ENCODE peak calls at places on chromosome 6, in seven cellular contexts. C is astrocyte, Q is IMR-90, B is mesenchymal stem cell, M is A549, Z is HCT116, A is mesendoderm. D is an unnamed sample.

GRCh38 chr6:44704240-44705150 is 317.0 kb downstream of the CDC5L start:
- DNase-seq in C (no peak), Q (no peak), B (no peak), M (no peak), Z (no peak), A (no peak), D (no peak)

GRCh38 chr6:8958894-8959511 is 523.7 kb upstream of the SLC35B3 start:
- DNase-seq in C (peak; percentile 16), Q (peak; percentile 1), B (peak; percentile 45), M (no peak), Z (peak; percentile 83), A (no peak), D (no peak)

GRCh38 chr6:89298680-89299450 is 16.2 kb downstream of the GABRR2 start:
- DNase-seq in C (peak; percentile 62), Q (peak; percentile 84), B (peak; percentile 85), M (no peak), Z (peak; percentile 58), A (peak; percentile 12), D (no peak)

GRCh38 chr6:156395276-156395675 is 381.9 kb upstream of the ARID1B start:
- DNase-seq in C (no peak), Q (no peak), B (no peak), M (no peak), Z (no peak), A (no peak), D (no peak)

GRCh38 chr6:21111399-21111725 is 482.2 kb upstream of the SOX4 start:
- DNase-seq in C (no peak), Q (peak; percentile 1), B (no peak), M (no peak), Z (peak; percentile 21), A (peak; percentile 65), D (peak; percentile 37)

GRCh38 chr6:32109114-32109764 is at the start of gene TNXB:
- DNase-seq in C (no peak), Q (no peak), B (no peak), M (no peak), Z (no peak), A (no peak), D (no peak)

GRCh38 chr6:25173951-25174474 is 105.2 kb upstream of the CARMIL1 start:
- DNase-seq in C (peak; percentile 98), Q (peak; percentile 99), B (peak; percentile 97), M (peak; percentile 23), Z (peak; percentile 70), A (peak; percentile 24), D (no peak)

GRCh38 chr6:119353696-119354095 is 4.1 kb upstream of the MAN1A1 start:
- DNase-seq in C (no peak), Q (no peak), B (no peak), M (no peak), Z (no peak), A (no peak), D (peak; percentile 11)

GRCh38 chr6:57822896-57823358 is 505.5 kb downstream of the PRIM2 start:
- DNase-seq in C (no peak), Q (peak; percentile 48), B (no peak), M (no peak), Z (no peak), A (peak; percentile 92), D (peak; percentile 79)

GRCh38 chr6:168022488-168023321 is 25.2 kb downstream of the KIF25 start:
- DNase-seq in C (no peak), Q (no peak), B (no peak), M (no peak), Z (no peak), A (no peak), D (no peak)

GRCh38 chr6:139230421-139230840 is 61.4 kb downstream of the TXLNB start:
- DNase-seq in C (peak; percentile 51), Q (peak; percentile 46), B (peak; percentile 66), M (no peak), Z (no peak), A (peak; percentile 67), D (peak; percentile 30)

GRCh38 chr6:111540971-111541719 is 58.1 kb upstream of the REV3L start:
- DNase-seq in C (peak; percentile 20), Q (no peak), B (no peak), M (no peak), Z (no peak), A (no peak), D (no peak)

GRCh38 chr6:132464538-132465256 is 48.2 kb downstream of the STX7 start:
- DNase-seq in C (peak; percentile 25), Q (peak; percentile 23), B (peak; percentile 37), M (no peak), Z (no peak), A (peak; percentile 69), D (no peak)

GRCh38 chr6:110518281-110518623 is 41.8 kb upstream of the SLC22A16 start:
- DNase-seq in C (no peak), Q (peak; percentile 29), B (peak; percentile 30), M (peak; percentile 56), Z (no peak), A (peak; percentile 47), D (peak; percentile 69)

GRCh38 chr6:126983779-126984178 is 134.7 kb upstream of the RSPO3 start:
- DNase-seq in C (no peak), Q (no peak), B (no peak), M (no peak), Z (no peak), A (peak; percentile 22), D (peak; percentile 32)

GRCh38 chr6:5457036-5457435 is 195.7 kb downstream of the FARS2 start:
- DNase-seq in C (peak; percentile 56), Q (peak; percentile 18), B (no peak), M (no peak), Z (no peak), A (peak; percentile 41), D (no peak)

GRCh38 chr6:148887181-148887580 is 140.4 kb downstream of the UST start:
- DNase-seq in C (no peak), Q (no peak), B (no peak), M (no peak), Z (no peak), A (no peak), D (no peak)

GRCh38 chr6:169048185-169048584 is 205.5 kb downstream of the THBS2 start:
- DNase-seq in C (no peak), Q (no peak), B (no peak), M (no peak), Z (no peak), A (no peak), D (no peak)

GRCh38 chr6:55450007-55450406 is 122.7 kb downstream of the GFRAL start:
- DNase-seq in C (no peak), Q (peak; percentile 27), B (peak; percentile 28), M (no peak), Z (no peak), A (no peak), D (no peak)

DNA sequence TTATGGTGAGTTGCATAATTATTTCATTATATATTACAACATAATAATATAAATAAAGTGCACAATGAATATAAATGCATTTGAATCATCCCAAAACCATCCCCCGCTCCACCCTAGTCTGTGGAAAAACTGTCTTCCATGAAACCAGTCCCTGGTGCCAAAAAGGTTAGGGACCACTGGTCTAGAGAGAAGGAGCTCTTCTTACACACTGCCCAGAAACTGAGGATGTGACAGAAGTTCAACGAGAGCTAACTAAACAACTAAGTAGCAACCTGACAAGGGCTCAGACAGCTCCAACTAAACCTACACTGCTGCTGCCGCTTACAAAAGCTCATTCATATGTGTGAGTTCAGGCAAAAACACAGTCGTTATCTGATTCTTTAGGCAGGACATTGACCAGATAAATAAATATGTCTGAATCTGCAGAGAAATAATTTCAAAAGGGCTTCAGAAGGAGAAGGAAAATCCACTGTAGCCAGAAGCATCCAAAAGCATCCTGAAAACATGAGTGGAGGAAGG is 125.9 kb downstream of the ATXN1 start:
- DNase-seq in C (no peak), Q (no peak), B (peak; percentile 12), M (no peak), Z (no peak), A (no peak), D (no peak)
- H3K4me2 ChIP-seq in C (no peak overlapping the region), Q (no peak overlapping the region), B (no peak overlapping the region), M (no peak overlapping the region), Z (no peak overlapping the region), A (no peak overlapping the region), D (peak overlapping the region; percentile 26)

DNA sequence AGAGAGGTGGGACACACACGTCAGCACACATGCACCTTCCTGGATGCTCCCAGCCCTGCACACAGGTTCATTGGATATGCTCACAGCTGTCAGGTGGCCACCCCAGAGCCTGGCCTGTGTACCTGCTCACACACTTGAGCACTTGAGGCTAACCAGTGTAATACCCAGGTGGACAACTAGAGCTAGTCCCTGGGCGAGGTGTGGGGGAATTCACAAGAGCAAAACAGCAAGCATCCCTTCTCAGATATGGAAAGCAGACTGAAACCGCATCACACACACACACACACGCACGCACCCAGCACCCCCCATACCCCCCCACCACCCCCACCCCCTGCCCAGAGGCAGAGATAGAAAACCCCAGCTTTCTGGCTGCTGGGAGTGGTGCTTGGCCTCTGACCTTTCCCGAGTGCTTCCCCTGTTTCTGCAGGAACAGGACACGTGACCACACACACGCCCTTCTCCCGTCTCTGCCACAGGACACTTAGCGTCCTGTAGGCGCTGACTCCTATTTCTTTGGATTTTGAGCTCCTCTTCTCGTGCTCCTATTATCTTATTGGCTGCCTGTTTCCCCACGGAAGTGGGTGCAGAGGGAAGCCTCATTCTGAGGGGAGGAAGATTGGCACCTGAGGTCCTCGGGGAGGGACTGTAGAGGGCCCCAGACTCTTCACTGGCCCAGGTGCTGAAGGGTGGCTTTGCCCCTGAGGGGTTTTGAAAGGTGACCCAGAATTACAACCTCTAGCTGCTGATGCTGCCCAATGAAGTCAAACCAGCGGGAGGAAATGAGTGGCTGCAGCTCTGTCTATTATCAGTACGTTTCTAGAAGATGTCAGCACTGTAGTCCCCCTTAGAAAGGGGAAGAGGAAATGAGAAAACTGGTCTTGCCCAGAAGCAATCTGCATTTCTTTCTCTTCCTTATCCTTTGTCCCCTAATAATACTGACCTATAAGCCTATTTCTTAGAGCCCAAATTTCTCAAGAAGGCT is 65.8 kb downstream of the SYTL3 start:
- DNase-seq in C (no peak), Q (no peak), B (peak; percentile 23), M (no peak), Z (no peak), A (no peak), D (no peak)
- H3K4me2 ChIP-seq in C (no peak overlapping the region), Q (no peak overlapping the region), B (no peak overlapping the region), M (no peak overlapping the region), Z (peak overlapping the region; percentile 44), A (no peak overlapping the region), D (no peak overlapping the region)

DNA sequence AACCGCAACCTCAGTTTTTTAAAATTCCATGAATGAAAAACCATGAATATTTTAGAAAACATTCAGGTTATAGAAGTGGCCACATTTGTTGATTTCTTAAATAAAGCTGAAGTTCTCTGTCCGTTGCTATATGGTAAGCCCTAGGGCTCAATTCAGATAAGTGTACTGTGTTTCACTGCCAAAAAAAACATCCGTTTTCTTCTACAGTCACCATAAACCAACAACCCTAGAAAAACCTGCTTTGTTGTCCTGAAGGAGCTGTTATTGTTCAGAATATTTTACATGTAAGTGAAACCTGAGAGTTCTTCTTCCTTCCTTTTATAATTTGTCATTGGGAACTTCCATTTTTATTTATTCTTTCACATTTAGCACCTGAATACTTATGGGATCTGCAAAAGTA is 274.1 kb downstream of the TFAP2A start:
- DNase-seq in C (no peak), Q (no peak), B (no peak), M (no peak), Z (no peak), A (no peak), D (no peak)
- H3K4me2 ChIP-seq in C (no peak overlapping the region), Q (no peak overlapping the region), B (no peak overlapping the region), M (no peak overlapping the region), Z (no peak overlapping the region), A (no peak overlapping the region), D (no peak overlapping the region)

DNA sequence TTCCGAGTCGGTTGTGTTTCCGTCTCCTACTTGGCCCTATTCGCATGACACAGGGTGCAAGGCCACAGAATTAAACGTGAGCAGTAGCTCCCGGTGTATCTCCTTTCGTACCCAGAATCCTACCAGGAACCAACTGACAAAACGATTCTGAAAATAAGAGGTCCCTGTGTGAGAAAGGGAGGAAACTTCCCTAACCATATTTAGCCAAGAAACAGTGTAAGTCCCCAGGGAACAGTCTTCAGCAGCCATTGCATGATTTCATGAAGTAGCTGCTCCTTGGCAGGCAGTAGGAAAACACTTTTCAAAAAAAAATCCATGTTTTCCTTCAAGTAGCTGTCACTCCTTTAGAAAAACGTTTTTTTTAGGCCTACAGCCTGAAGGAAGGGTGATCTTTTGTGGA is 46.9 kb downstream of the PDE10A start:
- DNase-seq in C (no peak), Q (peak; percentile 18), B (peak; percentile 58), M (no peak), Z (no peak), A (no peak), D (no peak)
- H3K4me2 ChIP-seq in C (peak overlapping the region; percentile 78), Q (peak overlapping the region; percentile 86), B (peak overlapping the region; percentile 41), M (no peak overlapping the region), Z (no peak overlapping the region), A (no peak overlapping the region), D (peak overlapping the region; percentile 7)